ENCODE peak calls at places on chromosomes 3 and 15, in seven cellular contexts. P is heart left ventricle, Q is lower leg skin, L is IMR-90, U is ovary, K is K562, N is A549. M is an unnamed sample.

GRCh38 chr3:42149537-42150426 is 58.6 kb downstream of the TRAK1 start:
- DNase-seq in P (no peak), Q (peak), L (no peak), U (no peak), K (no peak), N (no peak), M (no peak)

GRCh38 chr15:40511472-40512133 is 40.8 kb downstream of the CHST14 start:
- DNase-seq in P (peak), Q (peak), L (no peak), U (peak), K (peak), N (peak), M (peak)

GRCh38 chr3:51389423-51390183 is 1.5 kb upstream of the RBM15B start:
- DNase-seq in P (peak), Q (peak), L (peak), U (no peak), K (peak), N (peak), M (peak)

GRCh38 chr3:135556184-135556583 is 409.3 kb upstream of the PPP2R3A start:
- DNase-seq in P (no peak), Q (no peak), L (no peak), U (no peak), K (no peak), N (no peak), M (no peak)

GRCh38 chr3:71087109-71088018 is 496.2 kb downstream of the FOXP1 start:
- DNase-seq in P (no peak), Q (no peak), L (peak), U (no peak), K (no peak), N (no peak), M (no peak)

GRCh38 chr3:23806322-23807160 is 786 bp downstream of the UBE2E1 start:
- DNase-seq in P (peak), Q (no peak), L (no peak), U (peak), K (peak), N (peak), M (peak)

GRCh38 chr15:58147151-58147550 is 9.0 kb downstream of the AQP9 start:
- DNase-seq in P (no peak), Q (no peak), L (no peak), U (no peak), K (no peak), N (no peak), M (peak)

GRCh38 chr3:100602506-100603444 is 6.6 kb upstream of the ADGRG7 start:
- DNase-seq in P (no peak), Q (no peak), L (peak), U (no peak), K (no peak), N (peak), M (no peak)

GRCh38 chr3:13707456-13707855 is 158.5 kb downstream of the FBLN2 start:
- DNase-seq in P (no peak), Q (no peak), L (no peak), U (peak), K (no peak), N (no peak), M (no peak)

GRCh38 chr3:32510075-32510724 is 7.5 kb upstream of the CMTM6 start:
- DNase-seq in P (peak), Q (peak), L (peak), U (peak), K (peak), N (peak), M (peak)

GRCh38 chr3:30043156-30043555 is 563.2 kb upstream of the TGFBR2 start:
- DNase-seq in P (no peak), Q (no peak), L (no peak), U (no peak), K (no peak), N (no peak), M (no peak)

GRCh38 chr3:194425399-194425798 is 26.3 kb upstream of the GP5 start:
- DNase-seq in P (no peak), Q (no peak), L (peak), U (no peak), K (no peak), N (no peak), M (no peak)

GRCh38 chr15:35533130-35534110 is 12.5 kb downstream of the DPH6 start:
- DNase-seq in P (no peak), Q (no peak), L (peak), U (no peak), K (no peak), N (no peak), M (no peak)

GRCh38 chr15:93213281-93213680 is 124.3 kb upstream of the RGMA start:
- DNase-seq in P (peak), Q (no peak), L (no peak), U (no peak), K (no peak), N (no peak), M (no peak)

GRCh38 chr3:126936853-126937395 is 46.0 kb upstream of the PLXNA1 start:
- DNase-seq in P (no peak), Q (no peak), L (no peak), U (no peak), K (no peak), N (no peak), M (no peak)

GRCh38 chr3:166570136-166570535 is 732.9 kb upstream of the BCHE start:
- DNase-seq in P (no peak), Q (no peak), L (no peak), U (no peak), K (no peak), N (no peak), M (no peak)

GRCh38 chr15:45095661-45096060 is 18.3 kb downstream of the DUOX2 start:
- DNase-seq in P (no peak), Q (no peak), L (no peak), U (no peak), K (no peak), N (no peak), M (no peak)

GRCh38 chr3:146222204-146223046 is 28.5 kb downstream of the PLSCR4 start:
- DNase-seq in P (no peak), Q (no peak), L (peak), U (no peak), K (no peak), N (peak), M (no peak)

GRCh38 chr3:137582484-137582883 is 181.6 kb upstream of the SOX14 start:
- DNase-seq in P (no peak), Q (no peak), L (no peak), U (no peak), K (no peak), N (no peak), M (no peak)

GRCh38 chr15:66800584-66801235 is 98.7 kb downstream of the SMAD6 start:
- DNase-seq in P (no peak), Q (no peak), L (no peak), U (no peak), K (no peak), N (no peak), M (no peak)

GRCh38 chr3:123809597-123809996 is 74.5 kb downstream of the MYLK start:
- DNase-seq in P (no peak), Q (no peak), L (peak), U (no peak), K (no peak), N (no peak), M (no peak)

GRCh38 chr3:52470920-52471319 is 15.5 kb downstream of the NISCH start:
- DNase-seq in P (no peak), Q (no peak), L (no peak), U (no peak), K (no peak), N (no peak), M (no peak)

GRCh38 chr3:73503781-73504180 is 121.0 kb downstream of the PDZRN3 start:
- DNase-seq in P (no peak), Q (no peak), L (peak), U (no peak), K (no peak), N (no peak), M (no peak)

GRCh38 chr3:72230774-72231379 is 445.9 kb upstream of the PROK2 start:
- DNase-seq in P (no peak), Q (no peak), L (no peak), U (no peak), K (no peak), N (no peak), M (no peak)

GRCh38 chr3:192188218-192188835 is 539.0 kb downstream of the FGF12 start:
- DNase-seq in P (peak), Q (no peak), L (peak), U (no peak), K (peak), N (peak), M (peak)

GRCh38 chr3:152870027-152870426 is 35.1 kb downstream of the P2RY1 start:
- DNase-seq in P (no peak), Q (peak), L (no peak), U (no peak), K (no peak), N (no peak), M (no peak)

GRCh38 chr15:28726102-28726501 is 13.9 kb upstream of the GOLGA8M start:
- DNase-seq in P (no peak), Q (no peak), L (no peak), U (no peak), K (no peak), N (no peak), M (no peak)

GRCh38 chr15:42915654-42916053 is 4.9 kb downstream of the TTBK2 start:
- DNase-seq in P (no peak), Q (no peak), L (no peak), U (no peak), K (no peak), N (no peak), M (no peak)

GRCh38 chr3:118991775-118992174 is 42.9 kb downstream of the IGSF11 start:
- DNase-seq in P (no peak), Q (no peak), L (no peak), U (peak), K (no peak), N (no peak), M (no peak)

GRCh38 chr3:169146866-169147245 is 516.7 kb downstream of the MECOM start:
- DNase-seq in P (no peak), Q (no peak), L (peak), U (no peak), K (no peak), N (peak), M (no peak)

GRCh38 chr3:179181021-179181472 is 32.9 kb downstream of the PIK3CA start:
- DNase-seq in P (no peak), Q (no peak), L (peak), U (no peak), K (no peak), N (no peak), M (no peak)
- H3K4me3 ChIP-seq in P (no peak), Q (no peak), L (no peak), U (no peak), K (no peak), N (no peak), M (no peak)

GRCh38 chr15:56243774-56244236 is at the start of gene RFX7:
- DNase-seq in P (peak), Q (no peak), L (peak), U (peak), K (peak), N (peak), M (peak)
- TF ChIP-seq POLR2A in P (no peak), Q (no peak), L (no peak), U (no peak), K (peak), N (peak), M (peak)

GRCh38 chr3:151320131-151320530 is 3.5 kb upstream of the GPR87 start:
- DNase-seq in P (no peak), Q (no peak), L (no peak), U (no peak), K (no peak), N (no peak), M (no peak)

GRCh38 chr3:151318313-151318712 is 1.7 kb upstream of the GPR87 start:
- DNase-seq in P (no peak), Q (no peak), L (peak), U (no peak), K (no peak), N (no peak), M (no peak)

GRCh38 chr3:151319613-151320012 is 3.0 kb upstream of the GPR87 start:
- DNase-seq in P (no peak), Q (no peak), L (peak), U (no peak), K (no peak), N (no peak), M (no peak)

GRCh38 chr3:151318946-151319345 is 2.3 kb upstream of the GPR87 start:
- DNase-seq in P (no peak), Q (no peak), L (no peak), U (no peak), K (no peak), N (no peak), M (peak)

DNA sequence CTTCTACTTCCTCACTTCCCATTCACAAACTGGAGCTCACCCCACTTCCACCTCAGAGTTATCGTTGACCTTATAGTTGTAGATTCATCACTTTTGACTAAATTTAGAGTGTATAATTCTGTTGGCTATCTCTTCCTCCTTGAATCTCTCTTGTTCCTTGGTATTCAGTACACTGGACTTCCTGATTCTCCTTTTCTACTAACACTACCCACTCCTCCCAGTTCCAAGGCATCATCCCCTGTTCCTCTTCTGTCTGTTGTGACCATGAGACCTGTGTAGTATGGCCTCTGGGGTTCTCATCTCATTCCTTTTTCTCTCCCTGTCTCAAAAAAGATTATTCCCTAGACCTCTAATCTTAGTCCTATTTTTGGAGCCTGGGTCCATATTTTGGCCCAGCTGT is 5.9 kb upstream of the GPR87 start:
- DNase-seq in P (no peak), Q (no peak), L (no peak), U (no peak), K (no peak), N (no peak), M (no peak)
- H3K4me3 ChIP-seq in P (no peak), Q (no peak), L (no peak), U (no peak), K (no peak), N (no peak), M (no peak)

GRCh38 chr3:183298708-183299153 is 45.7 kb downstream of the B3GNT5 start:
- DNase-seq in P (peak), Q (peak), L (peak), U (no peak), K (peak), N (no peak), M (peak)
- TF ChIP-seq POLR2A in P (no peak), Q (no peak), L (no peak), U (no peak), K (no peak), N (no peak), M (no peak)

GRCh38 chr3:120908030-120908802 is at the start of gene STXBP5L:
- DNase-seq in P (peak), Q (peak), L (peak), U (peak), K (peak), N (peak), M (peak)
- H3K4me3 ChIP-seq in P (peak), Q (no peak), L (peak), U (peak), K (peak), N (peak), M (no peak)

DNA sequence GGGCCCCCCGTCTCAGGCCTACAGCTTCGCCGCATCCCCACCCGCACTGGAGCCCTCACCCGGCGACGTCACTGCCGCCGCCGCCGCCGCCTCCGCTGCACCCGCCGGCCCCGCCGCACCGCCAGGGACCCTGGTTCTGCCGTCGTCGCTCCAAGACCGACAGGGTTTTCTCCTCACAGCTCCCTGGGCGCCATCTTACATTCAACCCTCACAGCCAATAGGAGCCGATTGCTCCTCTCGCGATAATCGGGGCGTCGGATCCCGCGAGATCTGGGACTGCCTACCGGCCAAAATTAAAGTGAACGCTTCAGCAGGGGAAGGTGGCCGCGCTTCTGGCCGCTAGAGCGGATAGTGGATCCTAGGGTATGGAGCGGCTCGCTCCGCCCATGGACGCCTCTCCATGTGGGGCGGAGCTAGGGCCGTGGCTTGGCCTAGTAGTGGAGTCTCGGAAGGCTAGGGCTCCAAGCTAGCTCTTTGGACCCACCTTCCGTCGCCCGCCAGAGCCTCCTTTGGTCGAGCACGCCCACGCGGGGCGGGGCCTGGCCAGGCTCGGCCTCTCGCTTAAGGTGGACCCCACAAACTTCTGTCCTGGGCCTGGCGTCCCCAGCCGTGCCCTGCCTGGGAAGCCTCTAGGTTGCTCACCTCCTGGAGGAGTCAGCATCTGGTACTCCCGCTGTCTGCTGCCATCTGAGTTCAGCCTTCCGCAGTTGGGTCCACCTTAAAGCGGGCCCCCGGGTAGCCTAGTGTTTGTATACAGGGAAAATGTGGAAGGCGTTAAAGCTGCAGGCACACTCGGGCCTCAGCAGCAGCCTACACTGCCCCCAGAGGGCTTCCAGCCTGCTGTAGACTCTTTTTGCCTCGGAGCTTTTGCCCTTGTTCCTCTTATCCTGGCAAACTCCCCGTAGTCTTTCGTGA is at the start of gene QRICH1:
- DNase-seq in P (peak), Q (peak), L (peak), U (peak), K (peak), N (peak), M (peak)
- TF ChIP-seq POLR2A in P (no peak), Q (no peak), L (peak), U (peak), K (peak), N (peak), M (peak)

GRCh38 chr3:64668582-64669510 is 19.0 kb downstream of the ADAMTS9 start:
- DNase-seq in P (no peak), Q (no peak), L (no peak), U (no peak), K (no peak), N (no peak), M (no peak)
- H3K4me3 ChIP-seq in P (no peak), Q (no peak), L (no peak), U (no peak), K (no peak), N (no peak), M (no peak)

DNA sequence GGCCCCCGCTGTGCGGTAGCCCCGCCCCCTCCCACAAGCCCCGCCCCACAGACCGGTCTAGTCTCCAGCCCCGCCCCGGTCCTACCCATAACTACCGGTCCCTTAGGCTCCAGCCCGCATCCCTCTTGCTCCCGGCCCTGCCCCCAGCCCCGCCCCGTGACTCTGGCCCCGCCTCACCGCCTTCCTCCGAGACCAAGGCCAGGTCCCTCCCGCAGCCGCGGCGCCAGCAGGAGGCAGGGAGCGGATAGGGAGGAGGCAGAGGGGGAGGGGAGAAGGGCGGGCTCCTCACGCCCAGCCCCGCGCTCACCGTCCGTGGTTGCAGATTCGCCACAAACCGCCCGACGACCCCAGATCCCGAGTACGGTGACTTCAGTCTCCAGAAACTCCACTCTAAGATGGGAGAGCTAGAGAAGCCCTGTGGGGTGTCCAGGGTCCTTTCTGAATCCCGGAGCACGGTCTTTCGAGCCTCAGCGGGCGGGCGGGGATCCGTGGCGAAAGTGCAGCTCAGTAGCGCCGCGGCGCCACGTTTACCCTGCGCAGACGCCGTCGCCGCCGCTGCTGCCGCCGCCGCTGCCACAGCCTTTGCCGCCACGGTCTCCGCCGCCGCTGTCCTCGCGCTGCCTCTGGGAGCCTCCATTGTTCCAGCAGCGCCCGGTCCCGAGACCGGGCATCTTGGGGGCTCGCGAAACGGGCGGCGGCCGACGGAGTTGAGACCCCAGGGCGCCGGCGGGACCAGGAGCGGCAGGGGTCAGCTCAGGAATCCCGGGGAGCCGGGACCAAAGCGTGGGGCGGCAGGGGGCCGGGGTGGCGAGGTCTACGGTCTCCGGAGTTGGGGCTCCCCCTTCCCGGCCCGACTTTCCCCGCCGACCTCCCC is at the start of gene BRPF1:
- DNase-seq in P (peak), Q (peak), L (peak), U (peak), K (peak), N (peak), M (peak)
- TF ChIP-seq POLR2A in P (no peak), Q (no peak), L (peak), U (peak), K (peak), N (peak), M (peak)

GRCh38 chr3:109338322-109338721 is 976 bp upstream of the DPPA4 start:
- DNase-seq in P (no peak), Q (no peak), L (no peak), U (no peak), K (no peak), N (no peak), M (no peak)

GRCh38 chr3:109336272-109336957 is 931 bp downstream of the DPPA4 start:
- DNase-seq in P (no peak), Q (no peak), L (peak), U (no peak), K (no peak), N (no peak), M (no peak)

GRCh38 chr3:109339714-109340648 is 2.6 kb upstream of the DPPA4 start:
- DNase-seq in P (no peak), Q (no peak), L (no peak), U (no peak), K (no peak), N (no peak), M (no peak)

GRCh38 chr3:109339186-109339585 is 1.8 kb upstream of the DPPA4 start:
- DNase-seq in P (no peak), Q (no peak), L (no peak), U (no peak), K (no peak), N (no peak), M (no peak)

DNA sequence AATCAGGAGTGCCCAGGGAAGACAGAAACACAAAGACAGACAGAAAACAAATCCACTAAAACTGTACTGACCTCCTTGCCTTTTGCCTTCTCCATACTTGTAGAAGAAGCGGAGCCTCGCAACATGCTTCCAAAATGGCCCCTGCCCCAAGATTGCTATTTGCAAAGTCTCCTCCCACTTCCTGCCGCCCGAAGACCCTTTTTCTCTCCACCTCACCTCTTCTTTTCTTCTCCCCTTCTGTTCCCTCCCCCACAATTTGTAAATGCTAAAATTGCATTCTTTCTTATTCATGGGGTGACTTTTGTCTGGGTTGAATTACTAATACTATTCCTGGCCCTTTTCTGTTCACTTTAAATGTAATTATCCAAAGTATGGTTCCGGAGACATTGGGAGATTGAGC is at the start of gene DPPA4:
- DNase-seq in P (no peak), Q (no peak), L (no peak), U (no peak), K (no peak), N (no peak), M (no peak)
- H3K4me3 ChIP-seq in P (peak), Q (no peak), L (peak), U (no peak), K (no peak), N (no peak), M (no peak)

M was measured in NB4.